ENCODE peak calls at places on chromosomes 13 and 19, in four cellular contexts. One of them, this sample, is unnamed.

GRCh38 chr19:49512970-49513745 is 697 bp downstream of the FCGRT start:
- DNase-seq in lower leg skin: peak; percentile 93
- DNase-seq in right lobe of liver: peak; percentile 73
- DNase-seq in esophagus muscularis mucosa: no peak
- DNase-seq in this sample: peak; percentile 75

GRCh38 chr13:94351292-94352000 is 128.0 kb downstream of the DCT start:
- DNase-seq in lower leg skin: no peak
- DNase-seq in right lobe of liver: no peak
- DNase-seq in esophagus muscularis mucosa: peak; percentile 14
- DNase-seq in this sample: no peak

GRCh38 chr13:75802161-75802560 is 166.0 kb downstream of the LMO7 start:
- DNase-seq in lower leg skin: no peak
- DNase-seq in right lobe of liver: no peak
- DNase-seq in esophagus muscularis mucosa: no peak
- DNase-seq in this sample: no peak

GRCh38 chr19:2049741-2050348 is 1.2 kb downstream of the MKNK2 start:
- DNase-seq in lower leg skin: peak; percentile 96
- DNase-seq in right lobe of liver: peak; percentile 96
- DNase-seq in esophagus muscularis mucosa: no peak
- DNase-seq in this sample: peak; percentile 90

GRCh38 chr13:109990296-109990695 is 203.9 kb upstream of the IRS2 start:
- DNase-seq in lower leg skin: peak; percentile 81
- DNase-seq in right lobe of liver: no peak
- DNase-seq in esophagus muscularis mucosa: no peak
- DNase-seq in this sample: no peak

GRCh38 chr13:99043700-99044300 is 65.9 kb upstream of the DOCK9 start:
- DNase-seq in lower leg skin: peak; percentile 75
- DNase-seq in right lobe of liver: no peak
- DNase-seq in esophagus muscularis mucosa: no peak
- DNase-seq in this sample: no peak

GRCh38 chr13:90999401-90999800 is 348.1 kb upstream of the MIR17HG start:
- DNase-seq in lower leg skin: no peak
- DNase-seq in right lobe of liver: no peak
- DNase-seq in esophagus muscularis mucosa: no peak
- DNase-seq in this sample: no peak

GRCh38 chr19:30482956-30483355 is 110.8 kb downstream of the ZNF536 start:
- DNase-seq in lower leg skin: no peak
- DNase-seq in right lobe of liver: no peak
- DNase-seq in esophagus muscularis mucosa: no peak
- DNase-seq in this sample: no peak

GRCh38 chr19:47377208-47377701 is 28.1 kb downstream of the DHX34 start:
- DNase-seq in lower leg skin: no peak
- DNase-seq in right lobe of liver: peak; percentile 89
- DNase-seq in esophagus muscularis mucosa: no peak
- DNase-seq in this sample: no peak

GRCh38 chr13:30034448-30034795 is 184.0 kb upstream of the UBL3 start:
- DNase-seq in lower leg skin: no peak
- DNase-seq in right lobe of liver: no peak
- DNase-seq in esophagus muscularis mucosa: no peak
- DNase-seq in this sample: no peak

GRCh38 chr13:101626925-101627555 is 174.6 kb downstream of the ITGBL1 start:
- DNase-seq in lower leg skin: no peak
- DNase-seq in right lobe of liver: no peak
- DNase-seq in esophagus muscularis mucosa: no peak
- DNase-seq in this sample: no peak

GRCh38 chr13:48590141-48590863 is 57.4 kb upstream of the RCBTB2 start:
- DNase-seq in lower leg skin: no peak
- DNase-seq in right lobe of liver: no peak
- DNase-seq in esophagus muscularis mucosa: no peak
- DNase-seq in this sample: no peak

GRCh38 chr13:46468570-46468969 is 81.5 kb upstream of the RUBCNL start:
- DNase-seq in lower leg skin: no peak
- DNase-seq in right lobe of liver: no peak
- DNase-seq in esophagus muscularis mucosa: no peak
- DNase-seq in this sample: no peak

GRCh38 chr19:23762884-23763711 is 4.4 kb upstream of the ZNF681 start:
- DNase-seq in lower leg skin: peak; percentile 97
- DNase-seq in right lobe of liver: peak; percentile 76
- DNase-seq in esophagus muscularis mucosa: no peak
- DNase-seq in this sample: peak; percentile 93

GRCh38 chr13:35729926-35730627 is 253.6 kb upstream of the MAB21L1 start:
- DNase-seq in lower leg skin: peak; percentile 54
- DNase-seq in right lobe of liver: no peak
- DNase-seq in esophagus muscularis mucosa: peak; percentile 89
- DNase-seq in this sample: no peak

GRCh38 chr13:43240278-43240677 is 216.9 kb downstream of the DNAJC15 start:
- DNase-seq in lower leg skin: no peak
- DNase-seq in right lobe of liver: no peak
- DNase-seq in esophagus muscularis mucosa: no peak
- DNase-seq in this sample: no peak

GRCh38 chr19:47427241-47428176 is 8.2 kb upstream of the MEIS3 start:
- DNase-seq in lower leg skin: peak; percentile 91
- DNase-seq in right lobe of liver: no peak
- DNase-seq in esophagus muscularis mucosa: no peak
- DNase-seq in this sample: peak; percentile 54

GRCh38 chr13:87128006-87128405 is 543.2 kb upstream of the SLITRK5 start:
- DNase-seq in lower leg skin: no peak
- DNase-seq in right lobe of liver: no peak
- DNase-seq in esophagus muscularis mucosa: no peak
- DNase-seq in this sample: no peak

GRCh38 chr13:24251525-24251924 is 57.9 kb upstream of the C1QTNF9 start:
- DNase-seq in lower leg skin: no peak
- DNase-seq in right lobe of liver: no peak
- DNase-seq in esophagus muscularis mucosa: no peak
- DNase-seq in this sample: peak; percentile 37

GRCh38 chr19:35279985-35280821 is 2.1 kb upstream of the HAMP start:
- DNase-seq in lower leg skin: no peak
- DNase-seq in right lobe of liver: no peak
- DNase-seq in esophagus muscularis mucosa: no peak
- DNase-seq in this sample: no peak

GRCh38 chr13:93932901-93933300 is 546.6 kb downstream of the DCT start:
- DNase-seq in lower leg skin: no peak
- DNase-seq in right lobe of liver: no peak
- DNase-seq in esophagus muscularis mucosa: no peak
- DNase-seq in this sample: no peak

DNA sequence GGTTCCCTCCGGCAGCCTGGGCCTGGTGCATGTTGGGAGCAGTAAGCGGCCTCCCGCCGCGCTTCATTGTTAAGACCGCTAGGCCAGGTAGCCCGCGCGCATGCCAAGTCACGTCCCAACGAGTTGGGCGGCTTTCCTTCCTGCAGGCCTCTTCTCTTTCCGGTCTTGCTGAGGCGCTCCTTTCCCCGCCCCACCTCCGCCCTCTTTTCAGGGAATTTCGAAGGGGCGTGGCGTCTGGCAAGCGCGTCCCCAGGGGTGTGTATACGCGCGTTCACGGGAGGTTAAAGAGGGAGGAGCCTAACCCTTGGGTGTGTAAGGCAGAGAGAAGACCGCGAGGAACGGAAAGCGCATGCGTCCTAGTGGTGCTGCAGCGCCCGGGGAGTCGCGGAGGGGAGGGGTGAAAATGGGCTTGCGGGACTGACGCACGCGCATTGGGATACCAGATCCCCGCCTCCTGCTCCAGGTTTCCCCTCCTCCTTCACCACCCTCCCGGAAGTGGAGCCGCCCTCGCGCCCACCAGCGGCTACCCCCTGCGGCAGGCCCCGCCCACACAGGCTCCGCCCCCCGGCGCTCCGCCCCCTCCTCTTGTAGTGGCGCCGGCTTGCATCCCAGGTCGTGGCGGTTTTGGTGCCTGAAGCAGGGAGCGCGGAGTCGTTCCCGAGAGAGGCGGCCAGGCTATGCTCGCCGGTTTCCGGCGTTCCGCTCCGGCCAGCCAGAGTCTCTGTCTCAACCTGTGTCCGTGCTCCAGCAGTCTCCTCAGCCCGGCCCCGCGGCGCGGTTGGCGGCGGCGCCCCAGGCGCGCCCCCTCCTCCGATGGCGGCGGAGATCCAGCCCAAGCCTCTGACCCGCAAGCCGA is at the start of gene WDFY2:
- DNase-seq in lower leg skin: peak; percentile 100
- DNase-seq in right lobe of liver: peak; percentile 100
- DNase-seq in esophagus muscularis mucosa: peak; percentile 100
- DNase-seq in this sample: peak; percentile 100
- TF ChIP-seq CTCF in lower leg skin: no peak
- TF ChIP-seq CTCF in right lobe of liver: no peak
- TF ChIP-seq CTCF in esophagus muscularis mucosa: no peak
- TF ChIP-seq CTCF in this sample: no peak

DNA sequence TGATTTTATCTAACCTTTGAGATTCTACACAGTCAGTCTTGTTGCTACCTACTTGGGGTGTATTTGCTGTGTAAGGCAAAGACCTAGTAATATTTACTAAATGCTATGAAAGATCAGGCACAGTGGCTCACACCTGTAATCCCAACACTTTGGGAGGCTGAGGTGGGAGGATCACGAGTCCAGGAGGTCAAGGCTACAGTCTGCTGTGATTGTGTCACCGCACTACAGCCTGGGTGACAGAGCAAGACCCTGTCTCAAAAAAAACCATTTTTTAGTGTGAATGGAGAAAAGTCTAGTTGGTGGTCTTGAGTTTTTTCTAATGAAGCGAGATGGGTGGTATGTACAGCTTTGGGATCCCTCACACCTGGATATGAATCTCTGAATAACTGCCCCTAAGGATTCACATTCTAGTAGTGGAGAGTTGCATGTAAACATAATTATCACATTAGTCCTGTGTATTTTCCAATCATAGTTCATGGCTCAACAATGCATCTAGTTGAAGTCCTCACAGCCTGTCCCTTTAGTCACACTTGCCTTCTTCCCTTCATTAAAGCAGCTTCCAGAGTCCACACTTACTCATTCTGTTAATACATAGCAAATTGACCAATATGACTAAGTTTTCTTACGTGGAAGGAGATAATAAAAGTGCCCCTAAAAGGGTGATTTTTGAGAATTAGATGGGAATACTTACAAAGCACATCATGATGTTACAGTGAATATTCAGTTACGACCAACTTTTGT is 7.4 kb downstream of the RPL21 start:
- DNase-seq in lower leg skin: no peak
- DNase-seq in right lobe of liver: no peak
- DNase-seq in esophagus muscularis mucosa: no peak
- DNase-seq in this sample: no peak
- TF ChIP-seq POLR2A in lower leg skin: no peak
- TF ChIP-seq POLR2A in right lobe of liver: no peak
- TF ChIP-seq POLR2A in esophagus muscularis mucosa: no peak
- TF ChIP-seq POLR2A in this sample: no peak

GRCh38 chr19:45406165-45406956 is at the start of gene POLR1G:
- DNase-seq in lower leg skin: peak; percentile 95
- DNase-seq in right lobe of liver: peak; percentile 83
- DNase-seq in esophagus muscularis mucosa: peak; percentile 95
- DNase-seq in this sample: peak; percentile 84
- TF ChIP-seq CTCF in lower leg skin: no peak
- TF ChIP-seq CTCF in right lobe of liver: no peak
- TF ChIP-seq CTCF in esophagus muscularis mucosa: no peak
- TF ChIP-seq CTCF in this sample: no peak

GRCh38 chr19:41945135-41945766 is 13.9 kb downstream of the RABAC1 start:
- DNase-seq in lower leg skin: no peak
- DNase-seq in right lobe of liver: no peak
- DNase-seq in esophagus muscularis mucosa: no peak
- DNase-seq in this sample: peak; percentile 83
- TF ChIP-seq POLR2A in lower leg skin: no peak
- TF ChIP-seq POLR2A in right lobe of liver: no peak
- TF ChIP-seq POLR2A in esophagus muscularis mucosa: no peak
- TF ChIP-seq POLR2A in this sample: no peak

GRCh38 chr13:97562962-97563361 is 129.0 kb downstream of the RAP2A start:
- DNase-seq in lower leg skin: no peak
- DNase-seq in right lobe of liver: no peak
- DNase-seq in esophagus muscularis mucosa: no peak
- DNase-seq in this sample: no peak
- TF ChIP-seq CTCF in lower leg skin: no peak
- TF ChIP-seq CTCF in right lobe of liver: no peak
- TF ChIP-seq CTCF in esophagus muscularis mucosa: no peak
- TF ChIP-seq CTCF in this sample: no peak

GRCh38 chr19:19471682-19472081 is 43.7 kb downstream of the TSSK6 start:
- DNase-seq in lower leg skin: no peak
- DNase-seq in right lobe of liver: no peak
- DNase-seq in esophagus muscularis mucosa: no peak
- DNase-seq in this sample: no peak

GRCh38 chr19:19474950-19475781 is 40.2 kb downstream of the TSSK6 start:
- DNase-seq in lower leg skin: no peak
- DNase-seq in right lobe of liver: no peak
- DNase-seq in esophagus muscularis mucosa: no peak
- DNase-seq in this sample: no peak

GRCh38 chr19:19468424-19469050 is 46.8 kb downstream of the TSSK6 start:
- DNase-seq in lower leg skin: no peak
- DNase-seq in right lobe of liver: no peak
- DNase-seq in esophagus muscularis mucosa: no peak
- DNase-seq in this sample: no peak

GRCh38 chr19:19466201-19466600 is 49.1 kb downstream of the TSSK6 start:
- DNase-seq in lower leg skin: no peak
- DNase-seq in right lobe of liver: no peak
- DNase-seq in esophagus muscularis mucosa: no peak
- DNase-seq in this sample: no peak

GRCh38 chr19:19470579-19470978 is 44.8 kb downstream of the TSSK6 start:
- DNase-seq in lower leg skin: no peak
- DNase-seq in right lobe of liver: no peak
- DNase-seq in esophagus muscularis mucosa: no peak
- DNase-seq in this sample: no peak
- TF ChIP-seq POLR2A in lower leg skin: no peak
- TF ChIP-seq POLR2A in right lobe of liver: no peak
- TF ChIP-seq POLR2A in esophagus muscularis mucosa: no peak
- TF ChIP-seq POLR2A in this sample: no peak

This sample was measured in transverse colon.